ENCODE peak calls at places on chromosome 15, in eight cellular contexts. P, Z, V, X, O, Y, D and I are unnamed samples.
A peak's percentile ranks its signal among the peaks of the same experiment; 100 is the strongest.

GRCh38 chr15:86139828-86140227 is 60.2 kb downstream of the AGBL1 start:
- DNase-seq in Y (peak; percentile 20), D (peak; percentile 9), V (no peak), P (no peak), O (no peak), X (no peak), Z (peak; percentile 18), I (no peak)

GRCh38 chr15:40955141-40955903 is 2.1 kb downstream of the CHAC1 start:
- DNase-seq in D (no peak), V (no peak), X (no peak), P (no peak), Z (no peak), O (no peak), Y (no peak), I (no peak)

GRCh38 chr15:74316116-74316515 is 51.3 kb downstream of the CYP11A1 start:
- DNase-seq in V (no peak), Z (no peak), D (no peak), X (no peak), P (no peak), Y (peak; percentile 84), O (no peak), I (no peak)

GRCh38 chr15:55267401-55268053 is 22.1 kb downstream of the RAB27A start:
- DNase-seq in P (no peak), Z (no peak), V (no peak), D (no peak), Y (peak; percentile 89), X (no peak), O (peak; percentile 52), I (peak; percentile 45)

GRCh38 chr15:66774001-66774814 is 72.2 kb downstream of the SMAD6 start:
- DNase-seq in Y (peak; percentile 72), V (peak; percentile 89), Z (peak; percentile 91), X (peak; percentile 59), O (peak; percentile 87), D (peak; percentile 95), P (peak; percentile 77), I (peak; percentile 67)

GRCh38 chr15:96293446-96293845 is 37.1 kb upstream of the NR2F2 start:
- DNase-seq in D (no peak), V (no peak), Z (no peak), X (no peak), Y (no peak), P (no peak), O (no peak), I (no peak)

GRCh38 chr15:73555080-73555479 is 78.1 kb downstream of the NPTN start:
- DNase-seq in X (no peak), O (no peak), Z (no peak), Y (no peak), D (no peak), P (no peak), V (no peak), I (no peak)

GRCh38 chr15:44009056-44009455 is 182.3 kb downstream of the WDR76 start:
- DNase-seq in X (peak; percentile 80), O (no peak), Y (peak; percentile 12), P (peak; percentile 74), D (no peak), Z (no peak), V (no peak), I (peak; percentile 46)

GRCh38 chr15:90586948-90587347 is 57.2 kb downstream of the CRTC3 start:
- DNase-seq in Y (no peak), Z (no peak), D (no peak), O (no peak), V (no peak), P (no peak), X (no peak), I (no peak)

GRCh38 chr15:72516734-72517133 is 42.6 kb downstream of the ARIH1 start:
- DNase-seq in Y (peak; percentile 8), V (no peak), X (no peak), D (no peak), O (no peak), P (no peak), Z (no peak), I (no peak)

GRCh38 chr15:70099966-70100494 is 2.3 kb upstream of the TLE3 start:
- DNase-seq in Z (peak; percentile 50), V (no peak), P (no peak), Y (peak; percentile 62), O (no peak), D (peak; percentile 71), X (no peak), I (no peak)

DNA sequence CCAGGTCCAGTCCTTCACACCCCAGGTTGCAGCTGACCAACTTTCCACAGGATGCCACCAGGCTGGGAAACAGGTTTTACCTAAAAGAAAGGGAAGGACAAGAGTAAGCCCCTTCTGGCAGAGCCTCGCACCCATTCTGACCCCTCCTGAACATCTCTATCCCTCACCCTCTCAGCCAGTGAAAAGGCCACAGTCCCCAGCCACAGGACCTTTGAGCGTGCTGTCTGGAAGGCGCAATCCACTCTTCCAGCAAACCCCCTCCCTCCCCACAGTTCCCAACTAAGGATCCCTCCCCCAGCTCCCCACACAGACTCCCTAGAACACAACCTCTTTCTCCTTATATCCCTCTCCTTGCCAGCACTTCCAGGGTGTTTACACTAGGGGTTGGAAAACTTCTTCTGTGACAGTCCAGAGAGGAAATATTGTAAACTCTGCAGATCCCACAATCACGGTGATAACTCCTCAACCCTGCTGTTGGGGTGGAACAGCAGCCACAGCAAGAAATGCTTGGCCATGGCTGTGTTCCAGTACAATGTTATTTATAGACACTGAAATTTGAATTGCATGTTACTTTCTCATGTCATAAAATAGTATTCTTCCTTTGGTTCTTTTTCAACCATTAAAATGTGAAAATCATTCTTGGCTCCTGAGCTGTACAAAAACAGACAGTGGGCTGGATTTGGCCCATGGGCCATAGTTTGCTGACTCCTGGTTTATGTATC is 36.0 kb downstream of the FAM174B start:
- DNase-seq in D (no peak), O (no peak), X (no peak), Y (no peak), Z (no peak), P (peak; percentile 9), V (peak; percentile 36), I (peak; percentile 58)
- TF ChIP-seq CTCF in D (no peak), O (no peak), X (no peak), Y (no peak), Z (no peak), P (no peak), V (no peak), I (no peak)

GRCh38 chr15:51024735-51025453 is 69.8 kb downstream of the TNFAIP8L3 start:
- DNase-seq in Z (no peak), D (no peak), O (no peak), Y (no peak), V (no peak), P (peak; percentile 19), X (peak; percentile 91), I (no peak)
- H3K4me3 ChIP-seq in Z (no peak overlapping the region), D (no peak overlapping the region), O (no peak overlapping the region), Y (no peak overlapping the region), V (no peak overlapping the region), P (no peak overlapping the region), X (peak overlapping the region; percentile 24), I (no peak overlapping the region)

GRCh38 chr15:88657326-88658069 is 18.7 kb downstream of the ISG20 start:
- DNase-seq in X (peak; percentile 55), Y (peak; percentile 55), P (peak; percentile 69), V (no peak), O (no peak), Z (peak; percentile 70), D (peak; percentile 79), I (peak; percentile 51)
- TF ChIP-seq CTCF in X (peak; percentile 94), Y (peak; percentile 72), P (peak; percentile 96), V (peak; percentile 48), O (peak; percentile 92), Z (peak; percentile 85), D (peak; percentile 93), I (peak; percentile 88)

GRCh38 chr15:77027111-77027696 is 32.3 kb downstream of the PSTPIP1 start:
- DNase-seq in Y (no peak), O (peak; percentile 17), Z (no peak), X (no peak), D (no peak), V (peak; percentile 30), P (no peak), I (no peak)

GRCh38 chr15:77026501-77027110 is 31.7 kb downstream of the PSTPIP1 start:
- DNase-seq in P (no peak), Z (no peak), V (no peak), X (no peak), O (peak; percentile 13), Y (no peak), D (no peak), I (no peak)

GRCh38 chr15:77029166-77030041 is 34.5 kb downstream of the PSTPIP1 start:
- DNase-seq in P (no peak), O (no peak), D (no peak), Y (no peak), X (no peak), Z (peak; percentile 44), V (peak; percentile 41), I (no peak)

GRCh38 chr15:77028451-77029165 is 33.7 kb downstream of the PSTPIP1 start:
- DNase-seq in X (no peak), V (peak; percentile 25), Y (no peak), D (no peak), P (no peak), Z (no peak), O (peak; percentile 8), I (no peak)

GRCh38 chr15:77027697-77028450 is 32.9 kb downstream of the PSTPIP1 start:
- DNase-seq in P (no peak), V (peak; percentile 38), D (peak; percentile 55), X (no peak), Y (no peak), Z (peak; percentile 92), O (peak; percentile 16), I (no peak)
- H3K4me3 ChIP-seq in P (peak overlapping the region; percentile 30), V (no peak overlapping the region), D (no peak overlapping the region), X (no peak overlapping the region), Y (no peak overlapping the region), Z (peak overlapping the region; percentile 35), O (no peak overlapping the region), I (peak overlapping the region; percentile 33)

GRCh38 chr15:101724675-101725005 is 367 bp upstream of the TARS3 start:
- DNase-seq in O (no peak), V (no peak), X (no peak), Y (no peak), D (no peak), Z (no peak), P (no peak), I (no peak)

GRCh38 chr15:101725073-101725472 is 800 bp upstream of the TARS3 start:
- DNase-seq in V (no peak), X (no peak), O (no peak), D (no peak), P (no peak), Y (no peak), Z (no peak), I (no peak)

GRCh38 chr15:101723161-101723873 is 956 bp downstream of the TARS3 start:
- DNase-seq in D (no peak), P (peak; percentile 28), X (no peak), Y (peak; percentile 63), Z (no peak), V (no peak), O (no peak), I (peak; percentile 62)

GRCh38 chr15:101727186-101727585 is 2.9 kb upstream of the TARS3 start:
- DNase-seq in O (no peak), Y (no peak), V (no peak), D (no peak), Z (no peak), P (no peak), X (no peak), I (no peak)

GRCh38 chr15:101723874-101724674 is at the start of gene TARS3:
- DNase-seq in O (peak; percentile 94), D (peak; percentile 97), X (peak; percentile 84), Z (peak; percentile 97), V (peak; percentile 94), P (peak; percentile 86), Y (peak; percentile 95), I (peak; percentile 93)
- TF ChIP-seq CTCF in O (peak; percentile 30), D (peak; percentile 34), X (peak; percentile 34), Z (peak; percentile 47), V (no peak), P (peak; percentile 2), Y (peak; percentile 7), I (no peak)

GRCh38 chr15:52780172-52780980 is 9.8 kb downstream of the ONECUT1 start:
- DNase-seq in X (peak; percentile 41), Y (peak; percentile 83), V (no peak), O (no peak), P (peak; percentile 68), Z (peak; percentile 52), D (peak; percentile 73), I (peak; percentile 45)
- H3K4me3 ChIP-seq in X (no peak overlapping the region), Y (peak overlapping the region; percentile 25), V (no peak overlapping the region), O (peak overlapping the region; percentile 7), P (no peak overlapping the region), Z (no peak overlapping the region), D (no peak overlapping the region), I (no peak overlapping the region)